ENCODE peak calls at places on chromosome 16, in six cellular contexts. S, J, V, G, W and C are unnamed samples.

GRCh38 chr16:71945616-71946015 is 50.3 kb downstream of the IST1 start:
- DNase-seq in S (no peak), J (no peak), V (no peak), G (no peak), W (no peak), C (no peak)

GRCh38 chr16:55370762-55371482 is 46.9 kb downstream of the IRX6 start:
- DNase-seq in S (no peak), J (peak; percentile 75), V (peak; percentile 15), G (peak; percentile 73), W (peak; percentile 78), C (peak; percentile 43)

GRCh38 chr16:27639588-27640276 is 89.8 kb downstream of the KATNIP start:
- DNase-seq in S (no peak), J (no peak), V (no peak), G (peak; percentile 52), W (peak; percentile 72), C (peak; percentile 53)

GRCh38 chr16:87550510-87550961 is 51.8 kb upstream of the JPH3 start:
- DNase-seq in S (no peak), J (peak; percentile 46), V (peak; percentile 41), G (peak; percentile 75), W (peak; percentile 55), C (no peak)

GRCh38 chr16:13298676-13299075 is 397.3 kb downstream of the SHISA9 start:
- DNase-seq in S (no peak), J (no peak), V (no peak), G (no peak), W (no peak), C (no peak)

GRCh38 chr16:23838485-23839142 is 2.8 kb downstream of the PRKCB start:
- DNase-seq in S (no peak), J (no peak), V (no peak), G (no peak), W (no peak), C (no peak)

GRCh38 chr16:72291121-72291520 is 119.2 kb upstream of the PMFBP1 start:
- DNase-seq in S (no peak), J (no peak), V (no peak), G (no peak), W (no peak), C (no peak)

GRCh38 chr16:86710602-86710950 is 132.2 kb downstream of the FOXL1 start:
- DNase-seq in S (no peak), J (no peak), V (no peak), G (no peak), W (no peak), C (no peak)

GRCh38 chr16:69474447-69474846 is 50.0 kb downstream of the CYB5B start:
- DNase-seq in S (no peak), J (no peak), V (no peak), G (no peak), W (no peak), C (no peak)

GRCh38 chr16:70563571-70563970 is 40.0 kb downstream of the SF3B3 start:
- DNase-seq in S (no peak), J (no peak), V (no peak), G (no peak), W (no peak), C (peak; percentile 27)

GRCh38 chr16:48901712-48902374 is 291.9 kb upstream of the N4BP1 start:
- DNase-seq in S (no peak), J (no peak), V (no peak), G (no peak), W (peak; percentile 51), C (no peak)

DNA sequence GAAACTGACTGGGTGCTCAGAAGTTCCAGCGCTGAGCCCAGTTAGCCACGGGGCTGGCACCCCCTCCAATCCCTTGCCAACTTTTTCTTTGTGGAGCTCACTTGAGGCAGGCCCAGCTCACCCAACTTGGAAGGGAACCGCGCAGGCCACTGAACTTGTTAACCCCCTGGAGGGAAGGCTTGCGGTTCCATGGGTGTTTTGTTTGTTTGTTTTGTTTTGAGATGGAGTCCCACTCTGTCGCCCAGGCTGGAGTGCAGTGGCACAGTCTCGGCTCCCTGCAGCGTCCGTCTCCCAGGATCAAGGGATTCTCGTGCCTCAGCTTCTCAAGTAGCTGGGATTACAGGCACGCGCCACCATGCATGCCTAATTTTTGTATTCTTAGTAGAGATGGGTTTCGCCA is 34.1 kb upstream of the NDRG4 start:
- DNase-seq in S (no peak), J (no peak), V (no peak), G (no peak), W (no peak), C (no peak)
- H3K4me3 ChIP-seq in S (no peak overlapping the region), J (peak overlapping the region; percentile 79), V (no peak overlapping the region), G (no peak overlapping the region), W (no peak overlapping the region), C (no peak overlapping the region)

DNA sequence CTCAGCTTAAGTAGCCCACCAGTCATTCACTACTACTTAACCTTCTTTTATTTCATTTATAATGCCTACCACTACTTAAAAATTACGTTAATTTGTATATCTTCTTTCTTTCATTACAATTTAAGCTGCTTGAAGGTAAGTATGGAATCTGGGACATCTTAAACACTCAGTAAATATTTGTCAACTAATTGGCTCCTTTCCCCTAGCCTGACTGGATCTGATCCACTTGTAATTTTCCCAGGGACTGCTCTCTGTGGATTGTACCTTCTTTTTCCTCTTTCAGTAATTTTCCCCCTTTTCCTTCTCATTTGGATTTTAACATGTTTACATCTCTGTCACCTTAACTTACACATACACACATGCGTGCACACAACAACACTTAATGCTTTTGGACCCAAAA is 152.4 kb upstream of the RBL2 start:
- DNase-seq in S (no peak), J (no peak), V (no peak), G (no peak), W (no peak), C (no peak)
- H3K36me3 ChIP-seq in S (no peaks in the 10 kb centered on the region), J (peaks cover 66% of the 10 kb centered on the region), V (no peaks in the 10 kb centered on the region), G (no peaks in the 10 kb centered on the region), W (peaks cover 62% of the 10 kb centered on the region), C (peaks cover 4% of the 10 kb centered on the region)

GRCh38 chr16:59195242-59195641 is 461.1 kb upstream of the GOT2 start:
- DNase-seq in S (no peak), J (no peak), V (no peak), G (no peak), W (no peak), C (no peak)

GRCh38 chr16:59188029-59188428 is 453.9 kb upstream of the GOT2 start:
- DNase-seq in S (no peak), J (no peak), V (no peak), G (no peak), W (no peak), C (no peak)

GRCh38 chr16:59198487-59198886 is 464.4 kb upstream of the GOT2 start:
- DNase-seq in S (no peak), J (no peak), V (no peak), G (no peak), W (no peak), C (no peak)

GRCh38 chr16:59192551-59193199 is 458.6 kb upstream of the GOT2 start:
- DNase-seq in S (no peak), J (no peak), V (no peak), G (peak; percentile 50), W (peak; percentile 58), C (no peak)
- TF ChIP-seq CTCF in S (no peak), J (peak; percentile 57), V (no peak), G (peak; percentile 49), W (peak; percentile 9), C (no peak)

DNA sequence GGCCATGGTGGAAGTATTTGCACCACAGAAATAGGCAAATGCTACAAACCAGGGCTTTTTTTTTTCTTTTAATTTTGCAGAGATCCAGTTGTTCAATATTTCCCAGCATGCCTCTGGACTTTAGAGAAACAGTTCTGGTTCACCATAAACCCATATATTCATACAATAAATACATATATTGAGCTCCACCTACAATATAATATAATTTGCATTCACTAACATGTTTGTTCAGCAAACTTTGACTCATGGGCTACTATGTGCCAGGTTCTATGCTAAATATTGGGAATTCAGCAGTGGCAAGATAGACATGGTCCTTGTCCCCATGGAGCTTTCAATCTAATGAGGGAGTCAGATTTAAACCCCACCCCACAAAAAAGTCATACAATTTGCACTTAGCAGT is 3.2 kb downstream of the TMEM114 start:
- DNase-seq in S (no peak), J (no peak), V (no peak), G (no peak), W (no peak), C (no peak)
- H3K4me3 ChIP-seq in S (no peak overlapping the region), J (no peak overlapping the region), V (no peak overlapping the region), G (no peak overlapping the region), W (no peak overlapping the region), C (no peak overlapping the region)